ENCODE peak calls at places on chromosomes 2 and 18, in five cellular contexts. O is AG08395, G is SW480, P is anterior cingulate cortex, U is neural crest cell. C is an unnamed sample.

GRCh38 chr2:71898851-71899681 is 248.6 kb downstream of the CYP26B1 start:
- DNase-seq in O (no peak), G (no peak), P (no peak), U (no peak), C (no peak)

GRCh38 chr2:171136024-171136423 is 24.7 kb downstream of the TLK1 start:
- DNase-seq in O (no peak), G (no peak), P (no peak), U (no peak), C (no peak)

GRCh38 chr2:128264881-128265607 is 53.6 kb downstream of the HS6ST1 start:
- DNase-seq in O (no peak), G (peak), P (no peak), U (no peak), C (no peak)

GRCh38 chr2:30899655-30900054 is 92.4 kb upstream of the CAPN13 start:
- DNase-seq in O (no peak), G (no peak), P (no peak), U (no peak), C (no peak)

GRCh38 chr2:46690825-46691224 is 211.5 kb downstream of the TMEM247 start:
- DNase-seq in O (no peak), G (peak), P (no peak), U (no peak), C (no peak)

GRCh38 chr2:227016894-227017293 is 147.1 kb downstream of the COL4A4 start:
- DNase-seq in O (no peak), G (no peak), P (no peak), U (no peak), C (no peak)

GRCh38 chr2:229340086-229340760 is 69.1 kb upstream of the PID1 start:
- DNase-seq in O (peak), G (no peak), P (no peak), U (no peak), C (peak)

GRCh38 chr2:122935506-122935905 is 1089.6 kb upstream of the CNTNAP5 start:
- DNase-seq in O (no peak), G (no peak), P (no peak), U (no peak), C (no peak)

GRCh38 chr18:59564516-59564915 is 132.7 kb downstream of the CCBE1 start:
- DNase-seq in O (no peak), G (no peak), P (no peak), U (no peak), C (no peak)

GRCh38 chr2:9836074-9836473 is 7.2 kb upstream of the TAF1B start:
- DNase-seq in O (no peak), G (no peak), P (no peak), U (no peak), C (no peak)

GRCh38 chr18:23178661-23179081 is 43.4 kb downstream of the CABLES1 start:
- DNase-seq in O (no peak), G (no peak), P (no peak), U (no peak), C (no peak)

GRCh38 chr2:23524261-23524706 is 139.3 kb downstream of the KLHL29 start:
- DNase-seq in O (peak), G (peak), P (no peak), U (no peak), C (peak)

GRCh38 chr2:57850415-57851130 is 196.0 kb upstream of the VRK2 start:
- DNase-seq in O (no peak), G (no peak), P (no peak), U (no peak), C (no peak)

GRCh38 chr2:230982528-230982927 is 13.4 kb upstream of the SPATA3 start:
- DNase-seq in O (no peak), G (no peak), P (no peak), U (no peak), C (no peak)

GRCh38 chr18:10114727-10115463 is 201.1 kb downstream of the VAPA start:
- DNase-seq in O (no peak), G (no peak), P (no peak), U (no peak), C (no peak)

GRCh38 chr2:192146069-192147006 is 48.4 kb downstream of the TMEFF2 start:
- DNase-seq in O (peak), G (no peak), P (no peak), U (no peak), C (peak)

GRCh38 chr18:486929-487328 is 13.6 kb downstream of the COLEC12 start:
- DNase-seq in O (no peak), G (no peak), P (no peak), U (no peak), C (no peak)

GRCh38 chr2:208265371-208265806 is 666 bp upstream of the PIKFYVE start:
- DNase-seq in O (peak), G (peak), P (peak), U (no peak), C (peak)

GRCh38 chr2:36455788-36456187 is 100.2 kb downstream of the CRIM1 start:
- DNase-seq in O (peak), G (no peak), P (no peak), U (no peak), C (peak)

C was measured in AG20443.